ENCODE peak calls at places on chromosomes 4 and X, in nine cellular contexts. One of them, this sample, is unnamed.
A peak's percentile ranks its signal among the peaks of the same experiment; 100 is the strongest.

GRCh38 chr4:155353923-155354540 is 22.7 kb downstream of the MAP9 start:
- DNase-seq in AG09309: peak; percentile 13
- DNase-seq in HL-60: peak; percentile 8
- DNase-seq in fibroblast of pulmonary artery: peak; percentile 80
- DNase-seq in fibroblast of villous mesenchyme: peak; percentile 53
- DNase-seq in colonic mucosa: peak; percentile 61
- DNase-seq in fibroblast of lung: peak; percentile 37
- DNase-seq in body of pancreas: peak; percentile 65
- DNase-seq in cardiac muscle cell: peak; percentile 82
- DNase-seq in this sample: peak; percentile 10

GRCh38 chr4:144647095-144647959 is 1.4 kb downstream of the HHIP start:
- DNase-seq in body of pancreas: peak; percentile 29
- DNase-seq in fibroblast of villous mesenchyme: peak; percentile 10
- DNase-seq in AG09309: no peak
- DNase-seq in colonic mucosa: no peak
- DNase-seq in fibroblast of lung: peak; percentile 68
- DNase-seq in fibroblast of pulmonary artery: peak; percentile 78
- DNase-seq in HL-60: no peak
- DNase-seq in cardiac muscle cell: peak; percentile 51
- DNase-seq in this sample: no peak

GRCh38 chr4:53847935-53848334 is 216.5 kb downstream of the CHIC2 start:
- DNase-seq in AG09309: no peak
- DNase-seq in cardiac muscle cell: no peak
- DNase-seq in fibroblast of villous mesenchyme: peak; percentile 38
- DNase-seq in colonic mucosa: peak; percentile 29
- DNase-seq in HL-60: no peak
- DNase-seq in fibroblast of lung: no peak
- DNase-seq in fibroblast of pulmonary artery: no peak
- DNase-seq in body of pancreas: no peak
- DNase-seq in this sample: no peak

GRCh38 chr4:26206981-26207380 is 113.8 kb upstream of the RBPJ start:
- DNase-seq in AG09309: no peak
- DNase-seq in cardiac muscle cell: no peak
- DNase-seq in body of pancreas: no peak
- DNase-seq in fibroblast of villous mesenchyme: no peak
- DNase-seq in HL-60: no peak
- DNase-seq in fibroblast of pulmonary artery: no peak
- DNase-seq in colonic mucosa: no peak
- DNase-seq in fibroblast of lung: peak; percentile 44
- DNase-seq in this sample: no peak

GRCh38 chr4:95267081-95267480 is 281.7 kb downstream of the UNC5C start:
- DNase-seq in cardiac muscle cell: peak; percentile 58
- DNase-seq in fibroblast of pulmonary artery: peak; percentile 69
- DNase-seq in fibroblast of villous mesenchyme: no peak
- DNase-seq in colonic mucosa: no peak
- DNase-seq in HL-60: no peak
- DNase-seq in AG09309: no peak
- DNase-seq in fibroblast of lung: peak; percentile 80
- DNase-seq in body of pancreas: no peak
- DNase-seq in this sample: no peak

GRCh38 chr4:162838671-162839070 is 328.0 kb downstream of the NAF1 start:
- DNase-seq in body of pancreas: no peak
- DNase-seq in fibroblast of pulmonary artery: no peak
- DNase-seq in fibroblast of villous mesenchyme: no peak
- DNase-seq in AG09309: no peak
- DNase-seq in fibroblast of lung: peak; percentile 3
- DNase-seq in colonic mucosa: peak; percentile 43
- DNase-seq in HL-60: no peak
- DNase-seq in cardiac muscle cell: no peak
- DNase-seq in this sample: no peak

GRCh38 chr4:95572304-95572991 is 23.7 kb upstream of the UNC5C start:
- DNase-seq in body of pancreas: peak; percentile 48
- DNase-seq in fibroblast of pulmonary artery: peak; percentile 74
- DNase-seq in fibroblast of villous mesenchyme: peak; percentile 16
- DNase-seq in fibroblast of lung: peak; percentile 5
- DNase-seq in cardiac muscle cell: peak; percentile 73
- DNase-seq in HL-60: no peak
- DNase-seq in AG09309: no peak
- DNase-seq in colonic mucosa: peak; percentile 38
- DNase-seq in this sample: peak; percentile 32

GRCh38 chr4:111475001-111475400 is 670.3 kb upstream of the FAM241A start:
- DNase-seq in AG09309: peak; percentile 13
- DNase-seq in fibroblast of pulmonary artery: peak; percentile 18
- DNase-seq in cardiac muscle cell: peak; percentile 49
- DNase-seq in colonic mucosa: peak; percentile 58
- DNase-seq in HL-60: no peak
- DNase-seq in body of pancreas: no peak
- DNase-seq in fibroblast of lung: peak; percentile 28
- DNase-seq in fibroblast of villous mesenchyme: peak; percentile 53
- DNase-seq in this sample: peak; percentile 5

GRCh38 chrX:57977992-57978391 is 67.7 kb upstream of the ZXDA start:
- DNase-seq in cardiac muscle cell: no peak
- DNase-seq in fibroblast of pulmonary artery: no peak
- DNase-seq in colonic mucosa: no peak
- DNase-seq in fibroblast of villous mesenchyme: no peak
- DNase-seq in fibroblast of lung: no peak
- DNase-seq in body of pancreas: no peak
- DNase-seq in AG09309: no peak
- DNase-seq in HL-60: no peak
- DNase-seq in this sample: no peak

GRCh38 chr4:119940557-119940956 is 126.1 kb downstream of the MAD2L1 start:
- DNase-seq in AG09309: no peak
- DNase-seq in fibroblast of villous mesenchyme: no peak
- DNase-seq in fibroblast of lung: no peak
- DNase-seq in cardiac muscle cell: no peak
- DNase-seq in colonic mucosa: no peak
- DNase-seq in fibroblast of pulmonary artery: no peak
- DNase-seq in body of pancreas: no peak
- DNase-seq in HL-60: no peak
- DNase-seq in this sample: no peak

GRCh38 chrX:109902665-109903064 is 100.2 kb upstream of the TMEM164 start:
- DNase-seq in fibroblast of lung: peak; percentile 60
- DNase-seq in fibroblast of villous mesenchyme: peak; percentile 3
- DNase-seq in fibroblast of pulmonary artery: peak; percentile 36
- DNase-seq in body of pancreas: no peak
- DNase-seq in HL-60: no peak
- DNase-seq in colonic mucosa: no peak
- DNase-seq in cardiac muscle cell: peak; percentile 35
- DNase-seq in AG09309: peak; percentile 1
- DNase-seq in this sample: no peak

GRCh38 chr4:11470709-11471441 is 42.2 kb upstream of the HS3ST1 start:
- DNase-seq in colonic mucosa: no peak
- DNase-seq in body of pancreas: no peak
- DNase-seq in AG09309: no peak
- DNase-seq in fibroblast of lung: no peak
- DNase-seq in fibroblast of pulmonary artery: no peak
- DNase-seq in cardiac muscle cell: no peak
- DNase-seq in fibroblast of villous mesenchyme: no peak
- DNase-seq in HL-60: no peak
- DNase-seq in this sample: no peak

GRCh38 chrX:24285082-24285481 is 28.8 kb downstream of the SUPT20HL2 start:
- DNase-seq in cardiac muscle cell: peak; percentile 19
- DNase-seq in AG09309: no peak
- DNase-seq in body of pancreas: no peak
- DNase-seq in fibroblast of villous mesenchyme: peak; percentile 46
- DNase-seq in fibroblast of pulmonary artery: no peak
- DNase-seq in fibroblast of lung: no peak
- DNase-seq in colonic mucosa: no peak
- DNase-seq in HL-60: no peak
- DNase-seq in this sample: no peak

GRCh38 chrX:46208225-46208854 is 336.9 kb downstream of the ZNF674 start:
- DNase-seq in AG09309: peak; percentile 20
- DNase-seq in fibroblast of pulmonary artery: peak; percentile 3
- DNase-seq in HL-60: no peak
- DNase-seq in fibroblast of lung: peak; percentile 83
- DNase-seq in colonic mucosa: no peak
- DNase-seq in body of pancreas: no peak
- DNase-seq in fibroblast of villous mesenchyme: no peak
- DNase-seq in cardiac muscle cell: no peak
- DNase-seq in this sample: no peak

GRCh38 chr4:138859249-138859648 is 156.3 kb upstream of the NOCT start:
- DNase-seq in body of pancreas: no peak
- DNase-seq in fibroblast of lung: no peak
- DNase-seq in HL-60: no peak
- DNase-seq in fibroblast of villous mesenchyme: no peak
- DNase-seq in AG09309: no peak
- DNase-seq in cardiac muscle cell: no peak
- DNase-seq in colonic mucosa: no peak
- DNase-seq in fibroblast of pulmonary artery: no peak
- DNase-seq in this sample: peak; percentile 41

GRCh38 chrX:48883729-48884128 is 13.8 kb downstream of the TIMM17B start:
- DNase-seq in colonic mucosa: no peak
- DNase-seq in HL-60: no peak
- DNase-seq in fibroblast of lung: no peak
- DNase-seq in fibroblast of pulmonary artery: no peak
- DNase-seq in cardiac muscle cell: no peak
- DNase-seq in AG09309: no peak
- DNase-seq in body of pancreas: no peak
- DNase-seq in fibroblast of villous mesenchyme: no peak
- DNase-seq in this sample: no peak

GRCh38 chr4:3303445-3303824 is 10.6 kb downstream of the RGS12 start:
- DNase-seq in body of pancreas: no peak
- DNase-seq in colonic mucosa: peak; percentile 10
- DNase-seq in AG09309: no peak
- DNase-seq in HL-60: no peak
- DNase-seq in fibroblast of lung: no peak
- DNase-seq in fibroblast of pulmonary artery: no peak
- DNase-seq in cardiac muscle cell: no peak
- DNase-seq in fibroblast of villous mesenchyme: no peak
- DNase-seq in this sample: no peak

GRCh38 chr4:155604718-155605601 is 61.7 kb upstream of the GUCY1A1 start:
- DNase-seq in colonic mucosa: no peak
- DNase-seq in fibroblast of villous mesenchyme: peak; percentile 88
- DNase-seq in cardiac muscle cell: peak; percentile 96
- DNase-seq in AG09309: peak; percentile 73
- DNase-seq in fibroblast of pulmonary artery: peak; percentile 93
- DNase-seq in fibroblast of lung: peak; percentile 96
- DNase-seq in body of pancreas: peak; percentile 18
- DNase-seq in HL-60: no peak
- DNase-seq in this sample: peak; percentile 89

GRCh38 chr4:142824368-142824767 is 21.7 kb downstream of the INPP4B start:
- DNase-seq in colonic mucosa: no peak
- DNase-seq in body of pancreas: no peak
- DNase-seq in cardiac muscle cell: peak; percentile 34
- DNase-seq in fibroblast of lung: peak; percentile 64
- DNase-seq in AG09309: no peak
- DNase-seq in fibroblast of pulmonary artery: peak; percentile 36
- DNase-seq in fibroblast of villous mesenchyme: no peak
- DNase-seq in HL-60: no peak
- DNase-seq in this sample: no peak

GRCh38 chr4:103915224-103915869 is 195.6 kb upstream of the TACR3 start:
- DNase-seq in fibroblast of villous mesenchyme: peak; percentile 11
- DNase-seq in cardiac muscle cell: peak; percentile 27
- DNase-seq in fibroblast of lung: peak; percentile 1
- DNase-seq in colonic mucosa: no peak
- DNase-seq in body of pancreas: no peak
- DNase-seq in fibroblast of pulmonary artery: peak; percentile 27
- DNase-seq in HL-60: no peak
- DNase-seq in AG09309: no peak
- DNase-seq in this sample: peak; percentile 0

GRCh38 chr4:77776182-77777134 is 42.7 kb downstream of the CNOT6L start:
- DNase-seq in AG09309: no peak
- DNase-seq in fibroblast of villous mesenchyme: peak; percentile 64
- DNase-seq in HL-60: no peak
- DNase-seq in body of pancreas: no peak
- DNase-seq in fibroblast of pulmonary artery: peak; percentile 14
- DNase-seq in colonic mucosa: no peak
- DNase-seq in cardiac muscle cell: peak; percentile 30
- DNase-seq in fibroblast of lung: peak; percentile 25
- DNase-seq in this sample: no peak
- H3K4me3 ChIP-seq in AG09309: no peak overlapping the region
- H3K4me3 ChIP-seq in fibroblast of villous mesenchyme: no peak overlapping the region
- H3K4me3 ChIP-seq in HL-60: no peak overlapping the region
- H3K4me3 ChIP-seq in body of pancreas: no peak overlapping the region
- H3K4me3 ChIP-seq in fibroblast of pulmonary artery: no peak overlapping the region
- H3K4me3 ChIP-seq in colonic mucosa: no peak overlapping the region
- H3K4me3 ChIP-seq in cardiac muscle cell: no peak overlapping the region
- H3K4me3 ChIP-seq in fibroblast of lung: no peak overlapping the region
- H3K4me3 ChIP-seq in this sample: no peak overlapping the region

GRCh38 chr4:66899422-66900065 is 645.8 kb downstream of the CENPC start:
- DNase-seq in AG09309: no peak
- DNase-seq in HL-60: no peak
- DNase-seq in fibroblast of villous mesenchyme: no peak
- DNase-seq in colonic mucosa: no peak
- DNase-seq in fibroblast of pulmonary artery: no peak
- DNase-seq in cardiac muscle cell: no peak
- DNase-seq in body of pancreas: no peak
- DNase-seq in fibroblast of lung: no peak
- DNase-seq in this sample: no peak
- H3K4me3 ChIP-seq in AG09309: no peak overlapping the region
- H3K4me3 ChIP-seq in HL-60: no peak overlapping the region
- H3K4me3 ChIP-seq in fibroblast of villous mesenchyme: no peak overlapping the region
- H3K4me3 ChIP-seq in colonic mucosa: no peak overlapping the region
- H3K4me3 ChIP-seq in fibroblast of pulmonary artery: no peak overlapping the region
- H3K4me3 ChIP-seq in cardiac muscle cell: no peak overlapping the region
- H3K4me3 ChIP-seq in body of pancreas: no peak overlapping the region
- H3K4me3 ChIP-seq in fibroblast of lung: no peak overlapping the region
- H3K4me3 ChIP-seq in this sample: no peak overlapping the region

DNA sequence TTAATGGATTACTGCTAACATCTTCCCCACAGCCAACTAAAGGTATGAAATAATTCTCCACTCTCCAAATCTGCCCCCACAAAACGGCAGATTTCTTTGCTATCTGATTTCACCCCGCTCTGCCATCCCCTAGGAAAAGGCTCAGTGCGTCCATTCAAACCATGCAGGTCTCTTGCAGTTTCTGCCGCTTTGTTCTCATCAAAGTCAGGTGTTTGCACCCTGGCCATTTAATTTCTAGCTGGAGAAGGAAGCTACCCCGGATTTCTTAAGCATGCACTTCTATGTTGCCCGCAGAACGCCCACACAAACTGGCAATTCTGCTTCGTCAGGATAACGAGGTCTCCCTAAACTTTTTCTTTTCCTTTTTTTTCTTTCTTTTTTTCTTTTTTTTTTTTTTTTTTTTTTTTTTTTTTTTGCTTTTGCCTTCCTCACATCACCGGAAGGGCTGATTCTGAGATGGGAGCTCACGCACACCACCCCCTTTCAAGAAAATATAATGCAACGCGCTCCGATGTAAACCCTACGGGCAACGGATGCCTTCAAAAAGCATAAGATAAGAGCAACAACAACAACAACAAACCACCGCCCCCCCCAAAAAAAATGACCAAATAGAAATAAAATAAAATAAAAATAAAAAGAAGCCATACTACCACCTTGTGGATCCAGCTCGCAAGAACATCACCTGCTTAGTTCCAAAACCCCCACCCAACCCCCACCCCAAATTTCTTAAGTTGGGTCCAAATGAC is 3.2 kb downstream of the NLGN4X start:
- DNase-seq in HL-60: no peak
- DNase-seq in fibroblast of pulmonary artery: no peak
- DNase-seq in fibroblast of villous mesenchyme: no peak
- DNase-seq in cardiac muscle cell: no peak
- DNase-seq in colonic mucosa: no peak
- DNase-seq in fibroblast of lung: peak; percentile 13
- DNase-seq in AG09309: no peak
- DNase-seq in body of pancreas: no peak
- DNase-seq in this sample: no peak
- H3K4me3 ChIP-seq in HL-60: no peak overlapping the region
- H3K4me3 ChIP-seq in fibroblast of pulmonary artery: no peak overlapping the region
- H3K4me3 ChIP-seq in fibroblast of villous mesenchyme: no peak overlapping the region
- H3K4me3 ChIP-seq in cardiac muscle cell: peak overlapping the region; percentile 65
- H3K4me3 ChIP-seq in colonic mucosa: peak overlapping the region; percentile 19
- H3K4me3 ChIP-seq in fibroblast of lung: no peak overlapping the region
- H3K4me3 ChIP-seq in AG09309: no peak overlapping the region
- H3K4me3 ChIP-seq in body of pancreas: no peak overlapping the region
- H3K4me3 ChIP-seq in this sample: peak overlapping the region; percentile 50

GRCh38 chrX:115561605-115562491 is 874 bp downstream of the PLS3 start:
- DNase-seq in HL-60: no peak
- DNase-seq in fibroblast of villous mesenchyme: peak; percentile 49
- DNase-seq in fibroblast of pulmonary artery: peak; percentile 57
- DNase-seq in cardiac muscle cell: peak; percentile 60
- DNase-seq in AG09309: no peak
- DNase-seq in body of pancreas: peak; percentile 40
- DNase-seq in colonic mucosa: peak; percentile 29
- DNase-seq in fibroblast of lung: peak; percentile 44
- DNase-seq in this sample: no peak
- H3K4me3 ChIP-seq in HL-60: no peak overlapping the region
- H3K4me3 ChIP-seq in fibroblast of villous mesenchyme: peak overlapping the region; percentile 66
- H3K4me3 ChIP-seq in fibroblast of pulmonary artery: peak overlapping the region; percentile 75
- H3K4me3 ChIP-seq in cardiac muscle cell: peak overlapping the region; percentile 89
- H3K4me3 ChIP-seq in AG09309: peak overlapping the region; percentile 62
- H3K4me3 ChIP-seq in body of pancreas: peak overlapping the region; percentile 48
- H3K4me3 ChIP-seq in colonic mucosa: peak overlapping the region; percentile 52
- H3K4me3 ChIP-seq in fibroblast of lung: peak overlapping the region; percentile 80
- H3K4me3 ChIP-seq in this sample: peak overlapping the region; percentile 74